ENCODE peak calls at places on chromosomes 5 and 9, in eight cellular contexts. A is mesenchymal stem cell, Y is SJSA1, E is body of pancreas, J is dorsolateral prefrontal cortex, D is left ventricle myocardium inferior, Q is prostate gland, V is HCT116. Z is an unnamed sample. For H3K27me3, the result is how much of the 10 kb centered on the place peaks cover.

GRCh38 chr5:134649163-134649916 is 755 bp downstream of the SEC24A start:
- DNase-seq in V (no peak), A (peak), E (no peak), J (no peak), Q (no peak), D (no peak), Y (no peak), Z (peak)

GRCh38 chr5:79932510-79933504 is 58.3 kb downstream of the MTX3 start:
- DNase-seq in A (no peak), Q (no peak), Y (no peak), D (no peak), V (no peak), E (no peak), J (no peak), Z (no peak)

GRCh38 chr9:91500509-91501011 is 76.9 kb upstream of the NFIL3 start:
- DNase-seq in A (peak), D (no peak), Q (no peak), E (no peak), V (peak), Y (peak), J (no peak), Z (no peak)

GRCh38 chr5:175377816-175378215 is 66.2 kb downstream of the DRD1 start:
- DNase-seq in V (no peak), J (no peak), E (no peak), Y (no peak), D (no peak), Q (no peak), A (no peak), Z (no peak)

GRCh38 chr5:65811895-65812294 is 89.9 kb downstream of the NLN start:
- DNase-seq in Q (no peak), E (no peak), D (no peak), Y (peak), A (peak), J (no peak), V (peak), Z (no peak)

GRCh38 chr5:114223866-114224265 is 138.0 kb upstream of the KCNN2 start:
- DNase-seq in Q (no peak), A (no peak), J (no peak), D (no peak), V (peak), Y (no peak), E (peak), Z (no peak)

GRCh38 chr9:121395558-121395957 is 25.5 kb upstream of the STOM start:
- DNase-seq in E (no peak), D (no peak), J (no peak), V (no peak), Q (no peak), Y (no peak), A (no peak), Z (no peak)

GRCh38 chr5:136075339-136075885 is 46.6 kb downstream of the TGFBI start:
- DNase-seq in Q (no peak), Y (peak), V (no peak), J (no peak), A (no peak), D (no peak), E (no peak), Z (no peak)

GRCh38 chr9:89839427-89839826 is 234.6 kb downstream of the GADD45G start:
- DNase-seq in J (no peak), V (no peak), Y (no peak), E (no peak), D (no peak), Q (no peak), A (peak), Z (no peak)

GRCh38 chr9:73176450-73176875 is 24.8 kb downstream of the ANXA1 start:
- DNase-seq in J (no peak), Q (no peak), E (no peak), V (peak), D (no peak), Y (peak), A (no peak), Z (no peak)

GRCh38 chr9:26524225-26524624 is 368.4 kb downstream of the CAAP1 start:
- DNase-seq in D (no peak), V (no peak), Q (peak), Y (no peak), J (no peak), E (peak), A (no peak), Z (peak)

GRCh38 chr9:3931996-3932906 is 367.6 kb downstream of the GLIS3 start:
- DNase-seq in V (no peak), Q (no peak), D (no peak), Y (no peak), A (peak), E (no peak), J (no peak), Z (no peak)

GRCh38 chr9:127049044-127049443 is 73.4 kb downstream of the ANGPTL2 start:
- DNase-seq in J (no peak), Y (peak), E (peak), A (peak), D (no peak), Q (peak), V (no peak), Z (peak)

GRCh38 chr5:87109749-87110148 is 157.9 kb upstream of the RASA1 start:
- DNase-seq in Q (no peak), A (no peak), D (no peak), Y (no peak), E (peak), J (no peak), V (no peak), Z (no peak)

GRCh38 chr5:78323241-78323640 is 28.7 kb upstream of the AP3B1 start:
- DNase-seq in Q (no peak), J (no peak), D (no peak), A (no peak), V (no peak), Y (no peak), E (no peak), Z (no peak)

DNA sequence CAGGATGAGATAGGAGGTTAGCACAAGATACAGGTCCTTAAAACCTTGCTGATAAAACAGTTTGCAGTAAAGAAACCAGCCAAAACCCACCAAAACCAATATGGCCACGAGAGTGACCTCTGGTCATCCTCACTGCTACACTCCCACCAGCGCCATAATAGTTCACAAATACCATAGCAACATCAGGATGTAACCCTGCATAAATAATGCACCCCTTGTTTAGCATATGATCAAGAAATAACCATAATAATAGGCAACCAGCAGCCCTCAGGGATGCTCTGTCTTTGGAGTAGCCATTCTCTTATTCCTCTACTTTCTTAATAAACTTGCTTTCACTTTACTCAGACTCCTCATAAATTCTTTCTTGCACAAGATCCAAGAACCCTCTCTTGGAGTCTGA is 86.9 kb upstream of the PRSS3 start:
- DNase-seq in V (no peak), A (no peak), J (no peak), Y (no peak), E (no peak), D (no peak), Q (no peak), Z (no peak)
- H3K27me3 ChIP-seq in V (under half), A (under half), J (under half), Y (under half), E (under half), D (under half), Q (under half), Z (under half)

DNA sequence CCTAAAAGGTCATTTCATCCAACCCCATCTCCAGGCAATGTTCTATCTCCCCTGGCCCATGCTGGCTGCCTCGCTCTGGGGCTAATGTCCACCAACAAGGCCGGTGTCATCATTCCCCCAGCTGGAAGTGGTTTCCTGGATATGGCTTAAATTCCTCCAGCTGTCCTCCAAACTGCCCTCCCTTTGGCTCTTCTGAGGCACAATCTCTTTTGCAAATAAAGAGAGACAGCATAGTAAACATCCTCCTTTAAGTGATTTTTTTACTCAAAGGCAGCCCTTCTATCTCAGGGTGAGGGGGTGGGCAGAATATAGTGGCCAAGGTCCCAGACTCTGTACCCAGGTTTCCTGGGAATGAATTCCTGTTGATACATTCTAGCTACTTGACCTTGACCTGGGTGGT is 117.4 kb upstream of the PANK3 start:
- DNase-seq in D (no peak), A (peak), J (no peak), V (no peak), E (no peak), Y (no peak), Q (no peak), Z (no peak)
- H3K27me3 ChIP-seq in D (under half), A (under half), J (under half), V (under half), E (under half), Y (under half), Q (under half), Z (under half)

GRCh38 chr9:137139468-137140150 is 655 bp downstream of the GRIN1 start:
- DNase-seq in D (no peak), Y (no peak), Q (no peak), V (no peak), J (no peak), E (no peak), A (no peak), Z (no peak)
- H3K27me3 ChIP-seq in D (half or more), Y (half or more), Q (under half), V (under half), J (half or more), E (under half), A (half or more), Z (half or more)

GRCh38 chr9:135933114-135933513 is 25.8 kb upstream of the CAMSAP1 start:
- DNase-seq in V (no peak), D (no peak), E (no peak), Q (no peak), A (no peak), Y (no peak), J (no peak), Z (no peak)
- H3K27me3 ChIP-seq in V (under half), D (under half), E (under half), Q (under half), A (under half), Y (under half), J (under half), Z (under half)

GRCh38 chr5:111068208-111068607 is 3.3 kb upstream of the TSLP start:
- DNase-seq in A (peak), Q (no peak), E (no peak), V (no peak), Y (no peak), D (no peak), J (no peak), Z (no peak)

GRCh38 chr5:111071413-111071812 is at the start of gene TSLP:
- DNase-seq in A (peak), J (no peak), V (no peak), Y (no peak), E (no peak), D (no peak), Q (no peak), Z (no peak)

GRCh38 chr5:111072949-111073682 is 1.6 kb downstream of the TSLP start:
- DNase-seq in Y (peak), D (peak), J (no peak), A (peak), E (peak), Q (peak), V (peak), Z (peak)

GRCh38 chr5:111069839-111070238 is 1.7 kb upstream of the TSLP start:
- DNase-seq in Y (no peak), D (no peak), J (no peak), Q (no peak), E (no peak), A (peak), V (no peak), Z (no peak)

GRCh38 chr5:111070272-111071134 is 1.0 kb upstream of the TSLP start:
- DNase-seq in Q (no peak), V (no peak), Y (no peak), A (peak), D (peak), J (no peak), E (peak), Z (no peak)
- H3K27me3 ChIP-seq in Q (under half), V (under half), Y (under half), A (under half), D (half or more), J (under half), E (under half), Z (under half)

GRCh38 chr5:6632931-6633468 is at the start of the genes NSUN2 and SRD5A1:
- DNase-seq in Y (peak), V (peak), D (peak), J (peak), A (peak), Q (peak), E (peak), Z (peak)
- H3K27me3 ChIP-seq in Y (under half), V (under half), D (under half), J (under half), A (under half), Q (under half), E (under half), Z (under half)